ENCODE peak calls at places on chromosome 5, in six cellular contexts. U is K562, M is HEK293T, A is WTC11, C is H1, O is GM12878. R is an unnamed sample.

GRCh38 chr5:111948517-111948916 is 191.5 kb upstream of the NREP start:
- DNase-seq in U (no peak), M (no peak), A (no peak), C (no peak), O (no peak), R (no peak)

GRCh38 chr5:145981612-145982571 is 45.5 kb downstream of the SH3RF2 start:
- DNase-seq in U (no peak), M (no peak), A (no peak), C (no peak), O (no peak), R (peak)

GRCh38 chr5:177333420-177334154 is 17.9 kb downstream of the LMAN2 start:
- DNase-seq in U (no peak), M (no peak), A (no peak), C (no peak), O (no peak), R (no peak)

GRCh38 chr5:34491251-34491620 is 164.9 kb upstream of the RAI14 start:
- DNase-seq in U (no peak), M (no peak), A (no peak), C (peak), O (no peak), R (no peak)

GRCh38 chr5:173795601-173796000 is 92.5 kb upstream of the CPEB4 start:
- DNase-seq in U (no peak), M (no peak), A (no peak), C (no peak), O (no peak), R (no peak)

GRCh38 chr5:61162832-61163567 is 732 bp upstream of the SMIM15 start:
- DNase-seq in U (peak), M (no peak), A (no peak), C (no peak), O (no peak), R (peak)

GRCh38 chr5:142184939-142185526 is 76.5 kb downstream of the NDFIP1 start:
- DNase-seq in U (no peak), M (no peak), A (no peak), C (no peak), O (no peak), R (no peak)

GRCh38 chr5:177332896-177333260 is 18.6 kb downstream of the LMAN2 start:
- DNase-seq in U (no peak), M (no peak), A (no peak), C (no peak), O (no peak), R (no peak)

GRCh38 chr5:142748568-142749249 is 21.5 kb upstream of the ARHGAP26 start:
- DNase-seq in U (peak), M (peak), A (peak), C (peak), O (no peak), R (peak)

GRCh38 chr5:144065766-144066165 is 104.7 kb downstream of the YIPF5 start:
- DNase-seq in U (no peak), M (no peak), A (no peak), C (no peak), O (no peak), R (no peak)

GRCh38 chr5:37631939-37632338 is 207.9 kb downstream of the GDNF start:
- DNase-seq in U (no peak), M (no peak), A (no peak), C (no peak), O (no peak), R (no peak)

GRCh38 chr5:94777163-94777885 is 158.9 kb downstream of the SLF1 start:
- DNase-seq in U (no peak), M (peak), A (no peak), C (no peak), O (no peak), R (no peak)

GRCh38 chr5:175443514-175444059 is 395 bp downstream of the DRD1 start:
- DNase-seq in U (no peak), M (no peak), A (peak), C (no peak), O (no peak), R (no peak)

GRCh38 chr5:32057157-32058096 is 116.7 kb downstream of the GOLPH3 start:
- DNase-seq in U (no peak), M (no peak), A (no peak), C (no peak), O (no peak), R (no peak)

GRCh38 chr5:135644816-135645215 is 66.0 kb upstream of the CXCL14 start:
- DNase-seq in U (no peak), M (no peak), A (no peak), C (no peak), O (no peak), R (no peak)

GRCh38 chr5:135075621-135076585 is 41.9 kb upstream of the PITX1 start:
- DNase-seq in U (no peak), M (no peak), A (no peak), C (no peak), O (no peak), R (no peak)

GRCh38 chr5:181260720-181261319 is at the start of gene TRIM52:
- DNase-seq in U (peak), M (peak), A (peak), C (peak), O (peak), R (peak)

GRCh38 chr5:74919487-74919886 is 53.3 kb upstream of the FAM169A start:
- DNase-seq in U (peak), M (peak), A (no peak), C (no peak), O (no peak), R (peak)

GRCh38 chr5:17819786-17820185 is 185.5 kb downstream of the TAF11L14 start:
- DNase-seq in U (no peak), M (no peak), A (no peak), C (no peak), O (no peak), R (no peak)

GRCh38 chr5:158725223-158725825 is 374.4 kb downstream of the EBF1 start:
- DNase-seq in U (no peak), M (peak), A (no peak), C (no peak), O (no peak), R (no peak)

GRCh38 chr5:73393606-73394489 is 54.7 kb downstream of the FOXD1 start:
- DNase-seq in U (no peak), M (peak), A (no peak), C (no peak), O (no peak), R (no peak)

GRCh38 chr5:74866653-74867162 is 521 bp upstream of the FAM169A start:
- DNase-seq in U (no peak), M (peak), A (peak), C (peak), O (no peak), R (peak)

GRCh38 chr5:154519375-154519774 is 41.3 kb upstream of the HAND1 start:
- DNase-seq in U (no peak), M (no peak), A (no peak), C (no peak), O (no peak), R (no peak)

GRCh38 chr5:64299805-64300204 is 134.2 kb downstream of the RNF180 start:
- DNase-seq in U (no peak), M (no peak), A (no peak), C (no peak), O (no peak), R (no peak)

GRCh38 chr5:33306758-33307157 is 134.0 kb upstream of the TARS1 start:
- DNase-seq in U (no peak), M (no peak), A (no peak), C (no peak), O (no peak), R (no peak)

GRCh38 chr5:111229871-111230812 is 6.0 kb downstream of the CAMK4 start:
- DNase-seq in U (no peak), M (no peak), A (no peak), C (no peak), O (no peak), R (no peak)

GRCh38 chr5:122323132-122323548 is 11.1 kb downstream of the SNCAIP start:
- DNase-seq in U (no peak), M (no peak), A (no peak), C (no peak), O (no peak), R (no peak)

GRCh38 chr5:55030676-55031445 is 6.8 kb downstream of the GZMK start:
- DNase-seq in U (no peak), M (no peak), A (no peak), C (no peak), O (no peak), R (no peak)

GRCh38 chr5:119070578-119070827 is 384 bp upstream of the DMXL1 start:
- DNase-seq in U (no peak), M (peak), A (no peak), C (no peak), O (no peak), R (no peak)

GRCh38 chr5:69007086-69007672 is 86.6 kb upstream of the SLC30A5 start:
- DNase-seq in U (no peak), M (no peak), A (no peak), C (no peak), O (no peak), R (no peak)

GRCh38 chr5:146425023-146425422 is 22.1 kb upstream of the TCERG1 start:
- DNase-seq in U (peak), M (no peak), A (no peak), C (no peak), O (no peak), R (no peak)

GRCh38 chr5:178839319-178839704 is 20.4 kb upstream of the ZNF354B start:
- DNase-seq in U (peak), M (peak), A (peak), C (peak), O (no peak), R (peak)

GRCh38 chr5:67215592-67216471 is 19.2 kb upstream of the CD180 start:
- DNase-seq in U (peak), M (no peak), A (no peak), C (no peak), O (peak), R (peak)

GRCh38 chr5:56507348-56507930 is 274.3 kb upstream of the ANKRD55 start:
- DNase-seq in U (no peak), M (no peak), A (no peak), C (no peak), O (no peak), R (peak)

GRCh38 chr5:74313896-74314295 is 326.6 kb downstream of the ENC1 start:
- DNase-seq in U (no peak), M (no peak), A (no peak), C (no peak), O (no peak), R (no peak)

GRCh38 chr5:5710471-5710870 is 288.0 kb downstream of the ICE1 start:
- DNase-seq in U (no peak), M (no peak), A (no peak), C (no peak), O (no peak), R (no peak)

GRCh38 chr5:32059779-32060178 is 114.3 kb downstream of the GOLPH3 start:
- DNase-seq in U (no peak), M (no peak), A (no peak), C (no peak), O (no peak), R (no peak)

GRCh38 chr5:81785311-81785710 is 34.4 kb upstream of the SSBP2 start:
- DNase-seq in U (no peak), M (no peak), A (no peak), C (no peak), O (no peak), R (no peak)

GRCh38 chr5:96572864-96573512 is 89.2 kb upstream of the CAST start:
- DNase-seq in U (peak), M (no peak), A (no peak), C (no peak), O (no peak), R (no peak)
- TF ChIP-seq SP1 in U (no peak), M (no peak), A (no peak), C (no peak), O (no peak), R (no peak)

DNA sequence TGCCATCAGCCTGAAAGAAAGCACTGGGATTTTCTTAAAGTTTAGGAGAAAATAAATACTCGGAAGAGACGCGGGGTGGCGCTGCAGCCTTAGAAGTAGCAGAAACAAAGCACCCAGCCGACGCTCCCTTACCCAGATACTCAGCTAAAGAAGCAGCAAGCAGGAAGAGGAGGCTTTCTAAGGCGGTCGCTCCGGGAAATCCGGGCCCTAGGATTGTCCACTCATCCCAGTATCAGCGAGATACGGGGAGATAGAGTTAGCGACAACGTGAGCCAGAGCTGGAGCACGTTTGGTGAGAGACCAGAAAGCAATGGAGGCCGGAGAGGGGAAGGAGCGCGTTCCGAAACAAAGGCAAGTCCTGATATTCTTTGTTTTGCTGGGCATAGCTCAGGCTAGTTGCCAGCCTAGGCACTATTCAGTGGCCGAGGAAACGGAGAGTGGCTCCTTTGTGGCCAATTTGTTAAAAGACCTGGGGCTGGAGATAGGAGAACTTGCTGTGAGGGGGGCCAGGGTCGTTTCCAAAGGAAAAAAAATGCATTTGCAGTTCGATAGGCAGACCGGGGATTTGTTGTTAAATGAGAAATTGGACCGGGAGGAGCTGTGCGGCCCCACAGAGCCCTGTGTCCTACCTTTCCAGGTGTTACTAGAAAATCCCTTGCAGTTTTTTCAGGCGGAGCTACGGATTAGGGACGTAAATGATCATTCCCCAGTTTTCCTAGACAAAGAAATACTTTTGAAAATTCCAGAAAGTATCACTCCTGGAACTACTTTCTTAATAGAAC is at the start of gene PCDHB2:
- DNase-seq in U (peak), M (peak), A (peak), C (peak), O (no peak), R (peak)
- TF ChIP-seq SP1 in U (no peak), M (no peak), A (no peak), C (no peak), O (no peak), R (no peak)

DNA sequence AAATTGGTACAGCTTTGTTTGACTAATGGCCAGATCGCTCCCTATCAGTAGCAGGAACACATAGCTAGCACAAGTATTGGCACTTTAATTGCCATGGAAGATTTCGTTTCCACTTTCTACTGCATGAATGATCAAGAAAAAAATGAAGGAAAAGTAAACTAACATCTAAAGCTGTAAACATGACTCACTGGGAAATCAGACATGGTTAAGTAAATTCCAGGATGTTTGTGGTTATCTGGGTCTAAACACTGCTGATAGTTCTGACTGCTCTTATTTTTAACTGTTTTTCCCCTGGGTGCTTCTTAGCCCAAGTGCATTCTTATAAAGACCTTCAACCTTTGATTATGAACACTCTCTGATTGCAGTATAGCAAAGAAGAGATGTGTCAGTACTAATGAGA is 388.9 kb downstream of the NR2F1-AS1 start:
- DNase-seq in U (no peak), M (no peak), A (no peak), C (no peak), O (no peak), R (peak)
- TF ChIP-seq SP1 in U (no peak), M (no peak), A (no peak), C (no peak), O (no peak), R (no peak)

DNA sequence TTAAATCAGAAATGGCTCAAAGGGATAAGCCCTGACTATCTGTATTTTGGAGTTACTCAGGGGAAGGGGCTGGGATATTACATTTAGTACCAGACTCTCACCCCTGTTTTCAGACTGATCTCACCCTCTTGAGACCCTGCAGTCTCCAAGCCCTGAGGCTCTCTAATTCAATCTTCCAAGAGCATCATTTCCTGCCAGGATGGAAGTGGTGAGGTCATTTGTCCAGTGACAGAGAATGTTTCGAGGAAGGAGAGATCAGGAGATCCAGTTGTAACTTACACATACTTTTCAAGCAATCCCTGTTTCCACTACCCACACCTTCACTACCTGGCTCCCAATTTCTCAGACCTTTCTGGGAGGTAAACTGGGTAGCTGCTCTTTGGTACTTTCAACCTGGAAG is 295.5 kb upstream of the EFNA5 start:
- DNase-seq in U (no peak), M (no peak), A (no peak), C (no peak), O (no peak), R (no peak)
- TF ChIP-seq SP1 in U (no peak), M (no peak), A (no peak), C (no peak), O (no peak), R (no peak)

GRCh38 chr5:72301557-72301956 is 18.5 kb downstream of the MRPS27 start:
- DNase-seq in U (no peak), M (no peak), A (no peak), C (no peak), O (no peak), R (no peak)
- TF ChIP-seq SP1 in U (no peak), M (no peak), A (no peak), C (no peak), O (no peak), R (no peak)

DNA sequence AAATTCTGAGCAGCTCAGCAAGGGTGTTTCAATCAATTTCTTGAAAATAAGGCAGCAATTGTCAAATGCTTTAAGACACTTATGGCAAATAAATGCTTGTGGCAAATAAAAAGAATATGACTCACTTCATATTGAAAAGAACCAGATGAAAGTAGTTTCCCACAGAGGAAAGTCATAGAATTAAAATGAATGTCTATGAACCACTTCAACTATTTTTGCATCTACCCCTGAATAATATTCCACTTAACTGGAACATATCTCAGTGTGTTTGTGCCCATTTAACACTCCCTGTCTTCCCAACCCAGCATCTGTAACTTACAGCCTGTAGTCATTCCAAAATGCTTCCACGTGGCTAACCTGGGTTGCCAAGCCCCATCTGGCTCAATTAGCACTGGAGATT is 84.7 kb downstream of the FEM1C start:
- DNase-seq in U (no peak), M (no peak), A (no peak), C (no peak), O (no peak), R (no peak)
- TF ChIP-seq SP1 in U (no peak), M (no peak), A (no peak), C (no peak), O (no peak), R (no peak)

GRCh38 chr5:14693070-14693469 is 28.6 kb downstream of the OTULIN start:
- DNase-seq in U (no peak), M (no peak), A (no peak), C (no peak), O (no peak), R (no peak)
- TF ChIP-seq SP1 in U (no peak), M (no peak), A (no peak), C (no peak), O (no peak), R (no peak)

DNA sequence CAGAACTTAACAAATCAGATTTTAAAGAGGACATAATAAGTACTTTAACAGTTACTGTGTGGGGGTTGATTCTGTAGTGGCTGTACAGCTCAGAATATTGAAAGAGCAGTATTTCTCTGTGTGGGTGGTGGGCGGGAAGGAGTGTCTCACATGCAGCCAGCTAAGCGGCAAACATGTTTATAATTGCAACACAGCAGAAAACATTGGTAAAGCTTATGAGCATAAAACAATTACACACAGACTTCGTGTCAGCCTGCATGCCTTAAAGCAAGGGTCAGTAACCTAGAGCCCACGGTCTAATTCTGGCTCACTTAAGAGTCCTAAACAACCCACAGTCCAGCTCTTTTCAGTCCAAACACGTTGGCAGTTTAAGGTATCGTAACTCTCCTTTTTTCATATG is 24.7 kb upstream of the CSNK1G3 start:
- DNase-seq in U (no peak), M (no peak), A (no peak), C (no peak), O (no peak), R (no peak)
- TF ChIP-seq SP1 in U (no peak), M (no peak), A (no peak), C (no peak), O (no peak), R (no peak)

DNA sequence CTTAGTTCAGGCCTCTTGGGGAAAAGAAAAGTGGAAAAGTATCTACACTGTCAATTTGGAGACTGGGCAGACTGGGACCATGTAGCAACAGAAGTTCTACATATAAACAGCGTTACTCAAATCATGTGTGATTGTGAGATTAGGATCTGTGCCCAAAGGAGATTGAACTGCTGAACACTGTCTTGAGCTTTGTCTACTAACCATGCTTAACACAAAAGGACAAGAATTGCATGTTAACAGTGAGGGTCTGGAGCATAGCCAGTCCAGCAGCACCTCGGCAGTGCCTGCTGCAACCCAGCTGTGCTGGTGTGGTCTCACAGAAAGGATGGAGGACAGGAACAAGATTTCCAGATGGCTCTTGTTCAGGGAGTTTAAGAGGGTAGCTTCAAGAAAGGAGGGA is 5.7 kb downstream of the PAM start:
- DNase-seq in U (no peak), M (no peak), A (no peak), C (no peak), O (no peak), R (no peak)
- TF ChIP-seq SP1 in U (no peak), M (no peak), A (no peak), C (no peak), O (no peak), R (no peak)

R was measured in HepG2.